ENCODE peak calls at places on chromosomes 1 and 21, in five cellular contexts. One of them, this sample, is unnamed.

GRCh38 chr21:41403331-41403730 is 22.7 kb upstream of the MX1 start:
- DNase-seq in K562: no peak
- DNase-seq in H1: no peak
- DNase-seq in SK-N-SH: no peak
- DNase-seq in GM12878: no peak
- DNase-seq in this sample: no peak

GRCh38 chr1:192709544-192709943 is 73.6 kb downstream of the RGS13 start:
- DNase-seq in K562: no peak
- DNase-seq in H1: no peak
- DNase-seq in SK-N-SH: no peak
- DNase-seq in GM12878: no peak
- DNase-seq in this sample: no peak

GRCh38 chr21:44614161-44614631 is 2.3 kb downstream of the KRTAP10-8 start:
- DNase-seq in K562: no peak
- DNase-seq in H1: no peak
- DNase-seq in SK-N-SH: no peak
- DNase-seq in GM12878: no peak
- DNase-seq in this sample: no peak

GRCh38 chr21:37006521-37007291 is at the start of gene RIPPLY3:
- DNase-seq in K562: no peak
- DNase-seq in H1: no peak
- DNase-seq in SK-N-SH: peak
- DNase-seq in GM12878: no peak
- DNase-seq in this sample: no peak

GRCh38 chr1:193115629-193116227 is 6.1 kb upstream of the CDC73 start:
- DNase-seq in K562: peak
- DNase-seq in H1: no peak
- DNase-seq in SK-N-SH: peak
- DNase-seq in GM12878: no peak
- DNase-seq in this sample: peak

GRCh38 chr21:45618287-45618686 is 25.2 kb upstream of the PCBP3 start:
- DNase-seq in K562: no peak
- DNase-seq in H1: no peak
- DNase-seq in SK-N-SH: peak
- DNase-seq in GM12878: no peak
- DNase-seq in this sample: no peak

GRCh38 chr1:194512957-194513356 is 1326.5 kb upstream of the B3GALT2 start:
- DNase-seq in K562: no peak
- DNase-seq in H1: no peak
- DNase-seq in SK-N-SH: no peak
- DNase-seq in GM12878: no peak
- DNase-seq in this sample: no peak

GRCh38 chr1:97903626-97904025 is 17.2 kb downstream of the DPYD start:
- DNase-seq in K562: no peak
- DNase-seq in H1: no peak
- DNase-seq in SK-N-SH: no peak
- DNase-seq in GM12878: no peak
- DNase-seq in this sample: no peak

GRCh38 chr1:191575180-191575579 is 583.1 kb upstream of the RGS18 start:
- DNase-seq in K562: no peak
- DNase-seq in H1: no peak
- DNase-seq in SK-N-SH: no peak
- DNase-seq in GM12878: no peak
- DNase-seq in this sample: no peak

GRCh38 chr1:176692988-176693696 is 230.2 kb downstream of the PAPPA2 start:
- DNase-seq in K562: no peak
- DNase-seq in H1: no peak
- DNase-seq in SK-N-SH: no peak
- DNase-seq in GM12878: no peak
- DNase-seq in this sample: no peak

GRCh38 chr21:43328171-43328570 is 98.8 kb downstream of the SIK1 start:
- DNase-seq in K562: no peak
- DNase-seq in H1: no peak
- DNase-seq in SK-N-SH: no peak
- DNase-seq in GM12878: no peak
- DNase-seq in this sample: no peak

GRCh38 chr1:223726380-223727001 is 14.2 kb downstream of the CAPN2 start:
- DNase-seq in K562: peak
- DNase-seq in H1: no peak
- DNase-seq in SK-N-SH: peak
- DNase-seq in GM12878: peak
- DNase-seq in this sample: peak

GRCh38 chr1:34885405-34886247 is 26.1 kb upstream of the SMIM12 start:
- DNase-seq in K562: peak
- DNase-seq in H1: peak
- DNase-seq in SK-N-SH: no peak
- DNase-seq in GM12878: no peak
- DNase-seq in this sample: no peak

GRCh38 chr21:37467082-37467481 is 100.5 kb downstream of the DYRK1A start:
- DNase-seq in K562: no peak
- DNase-seq in H1: no peak
- DNase-seq in SK-N-SH: no peak
- DNase-seq in GM12878: no peak
- DNase-seq in this sample: no peak

GRCh38 chr21:35525443-35525842 is 476.3 kb upstream of the RUNX1 start:
- DNase-seq in K562: no peak
- DNase-seq in H1: no peak
- DNase-seq in SK-N-SH: no peak
- DNase-seq in GM12878: no peak
- DNase-seq in this sample: no peak

GRCh38 chr1:33758698-33759097 is 105.2 kb upstream of the HMGB4 start:
- DNase-seq in K562: no peak
- DNase-seq in H1: no peak
- DNase-seq in SK-N-SH: no peak
- DNase-seq in GM12878: no peak
- DNase-seq in this sample: no peak

GRCh38 chr21:37496972-37497371 is 130.4 kb downstream of the DYRK1A start:
- DNase-seq in K562: no peak
- DNase-seq in H1: no peak
- DNase-seq in SK-N-SH: no peak
- DNase-seq in GM12878: no peak
- DNase-seq in this sample: no peak

GRCh38 chr1:245168921-245169320 is 14.1 kb downstream of the KIF26B start:
- DNase-seq in K562: no peak
- DNase-seq in H1: no peak
- DNase-seq in SK-N-SH: no peak
- DNase-seq in GM12878: no peak
- DNase-seq in this sample: no peak

GRCh38 chr1:15405106-15405850 is 4.4 kb upstream of the EFHD2 start:
- DNase-seq in K562: no peak
- DNase-seq in H1: no peak
- DNase-seq in SK-N-SH: no peak
- DNase-seq in GM12878: no peak
- DNase-seq in this sample: no peak
- TF ChIP-seq CHD2 in K562: no peak
- TF ChIP-seq CHD2 in H1: no peak
- TF ChIP-seq CHD2 in SK-N-SH: no peak
- TF ChIP-seq CHD2 in GM12878: no peak
- TF ChIP-seq CHD2 in this sample: no peak

GRCh38 chr1:84998642-84999280 is 1.8 kb upstream of the MCOLN2 start:
- DNase-seq in K562: no peak
- DNase-seq in H1: no peak
- DNase-seq in SK-N-SH: peak
- DNase-seq in GM12878: no peak
- DNase-seq in this sample: no peak
- TF ChIP-seq CHD2 in K562: no peak
- TF ChIP-seq CHD2 in H1: no peak
- TF ChIP-seq CHD2 in SK-N-SH: no peak
- TF ChIP-seq CHD2 in GM12878: no peak
- TF ChIP-seq CHD2 in this sample: no peak

GRCh38 chr1:180922637-180923023 is 9.9 kb downstream of the KIAA1614 start:
- DNase-seq in K562: no peak
- DNase-seq in H1: no peak
- DNase-seq in SK-N-SH: no peak
- DNase-seq in GM12878: no peak
- DNase-seq in this sample: no peak

GRCh38 chr1:180923887-180924286 is 11.2 kb downstream of the KIAA1614 start:
- DNase-seq in K562: no peak
- DNase-seq in H1: no peak
- DNase-seq in SK-N-SH: no peak
- DNase-seq in GM12878: no peak
- DNase-seq in this sample: no peak

GRCh38 chr1:180921891-180922636 is 9.4 kb downstream of the KIAA1614 start:
- DNase-seq in K562: no peak
- DNase-seq in H1: no peak
- DNase-seq in SK-N-SH: no peak
- DNase-seq in GM12878: no peak
- DNase-seq in this sample: no peak

GRCh38 chr1:180924939-180925338 is 12.2 kb downstream of the KIAA1614 start:
- DNase-seq in K562: no peak
- DNase-seq in H1: no peak
- DNase-seq in SK-N-SH: no peak
- DNase-seq in GM12878: no peak
- DNase-seq in this sample: no peak

GRCh38 chr1:180923024-180923841 is 10.5 kb downstream of the KIAA1614 start:
- DNase-seq in K562: peak
- DNase-seq in H1: peak
- DNase-seq in SK-N-SH: no peak
- DNase-seq in GM12878: peak
- DNase-seq in this sample: no peak
- TF ChIP-seq CHD2 in K562: no peak
- TF ChIP-seq CHD2 in H1: peak
- TF ChIP-seq CHD2 in SK-N-SH: no peak
- TF ChIP-seq CHD2 in GM12878: no peak
- TF ChIP-seq CHD2 in this sample: no peak

DNA sequence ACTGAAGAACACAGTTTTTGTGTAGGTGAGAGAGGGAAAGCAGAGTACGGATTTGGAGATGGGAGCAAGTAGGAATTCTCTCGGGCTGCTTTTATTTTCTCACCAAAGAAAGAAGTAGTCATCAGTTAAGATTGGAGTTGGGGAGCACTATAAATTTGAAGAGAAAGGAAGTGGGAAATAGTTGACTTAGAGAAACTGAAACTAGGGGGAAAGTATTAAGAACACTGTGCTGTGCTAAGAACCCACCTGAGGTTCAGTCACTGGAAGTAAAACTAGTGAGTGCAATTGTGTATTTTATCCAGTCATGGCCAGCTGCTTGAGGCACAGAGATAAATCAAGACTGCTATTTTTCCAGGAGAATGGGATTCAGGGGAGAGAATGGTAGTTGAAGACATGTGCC is 37.4 kb downstream of the CLCC1 start:
- DNase-seq in K562: no peak
- DNase-seq in H1: no peak
- DNase-seq in SK-N-SH: no peak
- DNase-seq in GM12878: no peak
- DNase-seq in this sample: no peak
- TF ChIP-seq CHD2 in K562: no peak
- TF ChIP-seq CHD2 in H1: no peak
- TF ChIP-seq CHD2 in SK-N-SH: no peak
- TF ChIP-seq CHD2 in GM12878: no peak
- TF ChIP-seq CHD2 in this sample: no peak

GRCh38 chr1:85220756-85221166 is 19.9 kb upstream of the SYDE2 start:
- DNase-seq in K562: no peak
- DNase-seq in H1: no peak
- DNase-seq in SK-N-SH: no peak
- DNase-seq in GM12878: no peak
- DNase-seq in this sample: no peak
- TF ChIP-seq CHD2 in K562: no peak
- TF ChIP-seq CHD2 in H1: no peak
- TF ChIP-seq CHD2 in SK-N-SH: no peak
- TF ChIP-seq CHD2 in GM12878: no peak
- TF ChIP-seq CHD2 in this sample: no peak

DNA sequence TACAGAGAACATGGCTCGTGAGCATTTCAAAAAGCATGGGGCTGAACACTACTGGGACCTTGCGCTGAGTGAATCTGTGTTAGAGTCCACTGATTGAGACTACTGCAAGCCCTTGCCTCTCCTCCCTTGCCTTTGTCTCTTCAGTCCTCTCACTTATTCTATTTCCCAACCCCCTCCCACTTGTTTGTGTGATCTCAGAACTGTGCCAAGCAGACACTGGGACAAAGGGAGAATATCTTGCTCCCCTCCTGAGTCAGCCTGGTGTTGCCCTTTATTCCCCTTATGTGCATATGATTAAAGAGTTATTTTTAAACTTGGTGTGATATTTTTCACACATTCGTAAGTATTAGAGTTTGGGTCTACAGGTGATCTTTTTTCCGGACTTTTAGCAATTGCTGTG is 11.1 kb upstream of the RPRD2 start:
- DNase-seq in K562: no peak
- DNase-seq in H1: no peak
- DNase-seq in SK-N-SH: no peak
- DNase-seq in GM12878: no peak
- DNase-seq in this sample: no peak
- TF ChIP-seq CHD2 in K562: no peak
- TF ChIP-seq CHD2 in H1: no peak
- TF ChIP-seq CHD2 in SK-N-SH: no peak
- TF ChIP-seq CHD2 in GM12878: no peak
- TF ChIP-seq CHD2 in this sample: no peak

GRCh38 chr1:162007485-162007884 is 16.2 kb downstream of the OLFML2B start:
- DNase-seq in K562: no peak
- DNase-seq in H1: no peak
- DNase-seq in SK-N-SH: no peak
- DNase-seq in GM12878: no peak
- DNase-seq in this sample: no peak
- TF ChIP-seq CHD2 in K562: no peak
- TF ChIP-seq CHD2 in H1: no peak
- TF ChIP-seq CHD2 in SK-N-SH: no peak
- TF ChIP-seq CHD2 in GM12878: no peak
- TF ChIP-seq CHD2 in this sample: no peak

GRCh38 chr1:50703240-50703639 is 256.8 kb downstream of the FAF1 start:
- DNase-seq in K562: no peak
- DNase-seq in H1: no peak
- DNase-seq in SK-N-SH: no peak
- DNase-seq in GM12878: no peak
- DNase-seq in this sample: no peak

GRCh38 chr1:50702395-50702794 is 257.7 kb downstream of the FAF1 start:
- DNase-seq in K562: no peak
- DNase-seq in H1: no peak
- DNase-seq in SK-N-SH: no peak
- DNase-seq in GM12878: no peak
- DNase-seq in this sample: no peak

GRCh38 chr1:50705041-50705440 is 255.0 kb downstream of the FAF1 start:
- DNase-seq in K562: no peak
- DNase-seq in H1: no peak
- DNase-seq in SK-N-SH: no peak
- DNase-seq in GM12878: no peak
- DNase-seq in this sample: no peak

GRCh38 chr1:50705699-50706098 is 254.4 kb downstream of the FAF1 start:
- DNase-seq in K562: no peak
- DNase-seq in H1: no peak
- DNase-seq in SK-N-SH: no peak
- DNase-seq in GM12878: no peak
- DNase-seq in this sample: no peak

GRCh38 chr1:50704126-50704525 is 255.9 kb downstream of the FAF1 start:
- DNase-seq in K562: peak
- DNase-seq in H1: no peak
- DNase-seq in SK-N-SH: peak
- DNase-seq in GM12878: no peak
- DNase-seq in this sample: peak
- TF ChIP-seq CHD2 in K562: no peak
- TF ChIP-seq CHD2 in H1: no peak
- TF ChIP-seq CHD2 in SK-N-SH: no peak
- TF ChIP-seq CHD2 in GM12878: no peak
- TF ChIP-seq CHD2 in this sample: no peak

This sample was measured in A549.